ENCODE peak calls at places on chromosome 20, in eight cellular contexts. One of them, this sample, is unnamed.

GRCh38 chr20:54340206-54340605 is 132.3 kb downstream of the PFDN4 start:
- DNase-seq in A549: no peak
- DNase-seq in K562: no peak
- DNase-seq in HL-60: no peak
- DNase-seq in HCT116: no peak
- DNase-seq in GM12878: no peak
- DNase-seq in GM23338: no peak
- DNase-seq in Panc1: no peak
- DNase-seq in this sample: peak

GRCh38 chr20:44805991-44806729 is 4.2 kb downstream of the RIMS4 start:
- DNase-seq in K562: peak
- DNase-seq in Panc1: no peak
- DNase-seq in A549: no peak
- DNase-seq in HL-60: no peak
- DNase-seq in GM23338: peak
- DNase-seq in HCT116: no peak
- DNase-seq in GM12878: no peak
- DNase-seq in this sample: no peak

GRCh38 chr20:44642203-44643153 is 9.0 kb downstream of the ADA start:
- DNase-seq in GM12878: peak
- DNase-seq in HCT116: no peak
- DNase-seq in A549: peak
- DNase-seq in K562: peak
- DNase-seq in HL-60: peak
- DNase-seq in Panc1: no peak
- DNase-seq in GM23338: peak
- DNase-seq in this sample: peak

GRCh38 chr20:46700481-46700880 is 9.0 kb upstream of the SLC2A10 start:
- DNase-seq in HL-60: no peak
- DNase-seq in GM12878: no peak
- DNase-seq in K562: no peak
- DNase-seq in HCT116: no peak
- DNase-seq in Panc1: no peak
- DNase-seq in GM23338: no peak
- DNase-seq in A549: no peak
- DNase-seq in this sample: no peak

GRCh38 chr20:51752343-51752951 is 15.7 kb downstream of the ATP9A start:
- DNase-seq in HL-60: no peak
- DNase-seq in A549: peak
- DNase-seq in HCT116: no peak
- DNase-seq in GM12878: no peak
- DNase-seq in K562: no peak
- DNase-seq in GM23338: no peak
- DNase-seq in Panc1: peak
- DNase-seq in this sample: peak

GRCh38 chr20:13447385-13448180 is 191.1 kb downstream of the TASP1 start:
- DNase-seq in GM12878: no peak
- DNase-seq in A549: no peak
- DNase-seq in GM23338: no peak
- DNase-seq in Panc1: no peak
- DNase-seq in K562: no peak
- DNase-seq in HL-60: no peak
- DNase-seq in HCT116: no peak
- DNase-seq in this sample: no peak

GRCh38 chr20:2038161-2038560 is 44.3 kb upstream of the PDYN start:
- DNase-seq in A549: no peak
- DNase-seq in HL-60: no peak
- DNase-seq in HCT116: no peak
- DNase-seq in GM12878: no peak
- DNase-seq in GM23338: no peak
- DNase-seq in Panc1: no peak
- DNase-seq in K562: no peak
- DNase-seq in this sample: no peak

GRCh38 chr20:19934792-19935491 is 82.2 kb upstream of the NAA20 start:
- DNase-seq in A549: peak
- DNase-seq in GM23338: no peak
- DNase-seq in HCT116: no peak
- DNase-seq in GM12878: no peak
- DNase-seq in Panc1: no peak
- DNase-seq in K562: no peak
- DNase-seq in HL-60: no peak
- DNase-seq in this sample: no peak

GRCh38 chr20:60137657-60138245 is 179.5 kb downstream of the CDH26 start:
- DNase-seq in GM23338: peak
- DNase-seq in HCT116: peak
- DNase-seq in K562: peak
- DNase-seq in GM12878: no peak
- DNase-seq in A549: peak
- DNase-seq in HL-60: peak
- DNase-seq in Panc1: no peak
- DNase-seq in this sample: no peak

GRCh38 chr20:53691060-53691810 is 97.6 kb upstream of the ZNF217 start:
- DNase-seq in K562: no peak
- DNase-seq in A549: no peak
- DNase-seq in HCT116: peak
- DNase-seq in GM23338: no peak
- DNase-seq in GM12878: no peak
- DNase-seq in HL-60: no peak
- DNase-seq in Panc1: no peak
- DNase-seq in this sample: no peak

GRCh38 chr20:14782731-14783130 is 445.3 kb upstream of the FLRT3 start:
- DNase-seq in HCT116: no peak
- DNase-seq in GM23338: peak
- DNase-seq in HL-60: no peak
- DNase-seq in A549: no peak
- DNase-seq in GM12878: no peak
- DNase-seq in K562: no peak
- DNase-seq in Panc1: no peak
- DNase-seq in this sample: no peak

GRCh38 chr20:24066075-24066700 is 77.6 kb upstream of the GGTLC1 start:
- DNase-seq in Panc1: no peak
- DNase-seq in A549: no peak
- DNase-seq in GM12878: no peak
- DNase-seq in HL-60: peak
- DNase-seq in HCT116: no peak
- DNase-seq in GM23338: peak
- DNase-seq in K562: no peak
- DNase-seq in this sample: no peak

GRCh38 chr20:23774081-23774480 is 23.3 kb upstream of the CST1 start:
- DNase-seq in K562: no peak
- DNase-seq in GM12878: no peak
- DNase-seq in Panc1: no peak
- DNase-seq in GM23338: no peak
- DNase-seq in HCT116: no peak
- DNase-seq in A549: no peak
- DNase-seq in HL-60: no peak
- DNase-seq in this sample: no peak

GRCh38 chr20:48326868-48327267 is 500.9 kb downstream of the PREX1 start:
- DNase-seq in GM23338: no peak
- DNase-seq in HL-60: no peak
- DNase-seq in A549: no peak
- DNase-seq in Panc1: no peak
- DNase-seq in GM12878: no peak
- DNase-seq in HCT116: no peak
- DNase-seq in K562: no peak
- DNase-seq in this sample: no peak

GRCh38 chr20:41786158-41786557 is 168.0 kb upstream of the CHD6 start:
- DNase-seq in GM23338: no peak
- DNase-seq in GM12878: no peak
- DNase-seq in K562: no peak
- DNase-seq in A549: no peak
- DNase-seq in Panc1: no peak
- DNase-seq in HCT116: no peak
- DNase-seq in HL-60: no peak
- DNase-seq in this sample: no peak

GRCh38 chr20:57186192-57186591 is 80.2 kb downstream of the BMP7 start:
- DNase-seq in Panc1: no peak
- DNase-seq in GM12878: no peak
- DNase-seq in K562: no peak
- DNase-seq in GM23338: no peak
- DNase-seq in A549: no peak
- DNase-seq in HCT116: no peak
- DNase-seq in HL-60: no peak
- DNase-seq in this sample: no peak

GRCh38 chr20:2799271-2799670 is 1.2 kb downstream of the CPXM1 start:
- DNase-seq in GM12878: no peak
- DNase-seq in GM23338: peak
- DNase-seq in A549: no peak
- DNase-seq in Panc1: no peak
- DNase-seq in HL-60: no peak
- DNase-seq in HCT116: no peak
- DNase-seq in K562: no peak
- DNase-seq in this sample: no peak

GRCh38 chr20:20084296-20084752 is 32.0 kb downstream of the CFAP61 start:
- DNase-seq in A549: no peak
- DNase-seq in HL-60: no peak
- DNase-seq in GM23338: no peak
- DNase-seq in GM12878: no peak
- DNase-seq in K562: no peak
- DNase-seq in HCT116: no peak
- DNase-seq in Panc1: no peak
- DNase-seq in this sample: no peak

GRCh38 chr20:4898282-4898681 is 103.0 kb downstream of the SLC23A2 start:
- DNase-seq in GM23338: no peak
- DNase-seq in GM12878: no peak
- DNase-seq in Panc1: no peak
- DNase-seq in HCT116: peak
- DNase-seq in K562: no peak
- DNase-seq in A549: no peak
- DNase-seq in HL-60: no peak
- DNase-seq in this sample: no peak

GRCh38 chr20:46951840-46952497 is 57.3 kb downstream of the EYA2 start:
- DNase-seq in GM12878: no peak
- DNase-seq in K562: no peak
- DNase-seq in GM23338: peak
- DNase-seq in HL-60: no peak
- DNase-seq in A549: no peak
- DNase-seq in Panc1: no peak
- DNase-seq in HCT116: no peak
- DNase-seq in this sample: no peak

DNA sequence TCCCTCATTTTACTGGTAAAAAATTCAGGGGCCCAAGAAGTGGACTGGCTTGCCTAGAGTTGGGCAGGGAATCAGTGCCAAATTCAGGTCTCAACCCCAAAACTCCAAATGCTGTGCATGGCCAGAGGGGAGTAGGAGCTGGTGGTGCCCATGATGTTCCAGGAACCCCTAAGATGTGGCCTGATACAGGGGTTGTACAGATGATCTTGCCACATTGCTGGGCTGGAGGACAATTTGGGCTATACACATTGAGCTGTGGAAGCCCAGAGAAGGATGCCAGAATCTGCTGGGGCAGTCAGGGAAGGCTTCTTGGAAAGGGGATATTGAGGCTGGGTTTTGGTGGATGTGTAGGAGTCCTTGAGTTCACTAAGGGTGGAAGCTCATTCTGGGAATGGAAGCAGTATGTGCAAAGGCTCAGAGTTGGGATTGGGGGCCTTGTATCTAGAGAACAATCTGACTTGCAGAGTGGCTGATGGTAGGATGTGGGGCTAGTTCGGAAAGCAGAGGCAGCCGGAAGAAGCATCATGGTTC is 38.0 kb upstream of the APCDD1L start:
- DNase-seq in K562: no peak
- DNase-seq in HL-60: no peak
- DNase-seq in GM12878: no peak
- DNase-seq in Panc1: no peak
- DNase-seq in A549: no peak
- DNase-seq in GM23338: no peak
- DNase-seq in HCT116: no peak
- DNase-seq in this sample: no peak
- TF ChIP-seq REST in K562: no peak
- TF ChIP-seq REST in HL-60: no peak
- TF ChIP-seq REST in GM12878: no peak
- TF ChIP-seq REST in Panc1: no peak
- TF ChIP-seq REST in A549: no peak
- TF ChIP-seq REST in GM23338: no peak
- TF ChIP-seq REST in HCT116: no peak
- TF ChIP-seq REST in this sample: no peak

GRCh38 chr20:62219992-62220665 is at the start of gene HRH3:
- DNase-seq in HCT116: no peak
- DNase-seq in GM23338: peak
- DNase-seq in A549: no peak
- DNase-seq in K562: peak
- DNase-seq in GM12878: no peak
- DNase-seq in Panc1: no peak
- DNase-seq in HL-60: no peak
- DNase-seq in this sample: peak
- TF ChIP-seq REST in HCT116: peak
- TF ChIP-seq REST in GM23338: peak
- TF ChIP-seq REST in A549: peak
- TF ChIP-seq REST in K562: peak
- TF ChIP-seq REST in GM12878: peak
- TF ChIP-seq REST in Panc1: peak
- TF ChIP-seq REST in HL-60: peak
- TF ChIP-seq REST in this sample: peak

GRCh38 chr20:50381053-50381732 is 129.0 kb upstream of the PTPN1 start:
- DNase-seq in K562: no peak
- DNase-seq in HCT116: no peak
- DNase-seq in HL-60: no peak
- DNase-seq in Panc1: no peak
- DNase-seq in A549: no peak
- DNase-seq in GM12878: no peak
- DNase-seq in GM23338: no peak
- DNase-seq in this sample: no peak

GRCh38 chr20:50379991-50380696 is 130.0 kb upstream of the PTPN1 start:
- DNase-seq in GM23338: no peak
- DNase-seq in HCT116: no peak
- DNase-seq in Panc1: no peak
- DNase-seq in K562: no peak
- DNase-seq in GM12878: no peak
- DNase-seq in HL-60: no peak
- DNase-seq in A549: no peak
- DNase-seq in this sample: no peak

GRCh38 chr20:50379049-50379990 is 130.9 kb upstream of the PTPN1 start:
- DNase-seq in HL-60: peak
- DNase-seq in A549: no peak
- DNase-seq in Panc1: no peak
- DNase-seq in GM23338: no peak
- DNase-seq in HCT116: no peak
- DNase-seq in K562: no peak
- DNase-seq in GM12878: no peak
- DNase-seq in this sample: no peak

GRCh38 chr20:50381771-50382593 is 128.2 kb upstream of the PTPN1 start:
- DNase-seq in A549: no peak
- DNase-seq in K562: no peak
- DNase-seq in HCT116: no peak
- DNase-seq in HL-60: peak
- DNase-seq in GM23338: no peak
- DNase-seq in GM12878: peak
- DNase-seq in Panc1: no peak
- DNase-seq in this sample: no peak

GRCh38 chr20:50380697-50381040 is 129.5 kb upstream of the PTPN1 start:
- DNase-seq in GM12878: no peak
- DNase-seq in HL-60: no peak
- DNase-seq in GM23338: peak
- DNase-seq in Panc1: peak
- DNase-seq in A549: peak
- DNase-seq in K562: no peak
- DNase-seq in HCT116: no peak
- DNase-seq in this sample: peak
- TF ChIP-seq REST in GM12878: no peak
- TF ChIP-seq REST in HL-60: no peak
- TF ChIP-seq REST in GM23338: no peak
- TF ChIP-seq REST in Panc1: no peak
- TF ChIP-seq REST in A549: no peak
- TF ChIP-seq REST in K562: no peak
- TF ChIP-seq REST in HCT116: no peak
- TF ChIP-seq REST in this sample: no peak

GRCh38 chr20:40506567-40506966 is 182.5 kb downstream of the MAFB start:
- DNase-seq in HCT116: peak
- DNase-seq in GM12878: no peak
- DNase-seq in A549: peak
- DNase-seq in HL-60: peak
- DNase-seq in GM23338: no peak
- DNase-seq in Panc1: no peak
- DNase-seq in K562: peak
- DNase-seq in this sample: peak
- TF ChIP-seq REST in HCT116: no peak
- TF ChIP-seq REST in GM12878: no peak
- TF ChIP-seq REST in A549: no peak
- TF ChIP-seq REST in HL-60: no peak
- TF ChIP-seq REST in GM23338: no peak
- TF ChIP-seq REST in Panc1: no peak
- TF ChIP-seq REST in K562: no peak
- TF ChIP-seq REST in this sample: no peak